ENCODE peak calls at places on chromosomes 4 and X, in five cellular contexts. A is SJSA1, I is aorta, Z is A549, U is cardiac muscle cell. V is an unnamed sample.
A peak's percentile ranks its signal among the peaks of the same experiment; 100 is the strongest.

GRCh38 chr4:107631568-107631967 is 88.5 kb downstream of the PAPSS1 start:
- DNase-seq in I (peak; percentile 53), U (no peak), Z (no peak), A (no peak), V (no peak)

GRCh38 chrX:46374371-46374770 is 170.8 kb downstream of the ZNF674 start:
- DNase-seq in I (no peak), U (no peak), A (no peak), Z (no peak), V (no peak)

GRCh38 chr4:55396305-55397023 is 707 bp downstream of the TMEM165 start:
- DNase-seq in A (peak; percentile 59), Z (no peak), I (peak; percentile 61), U (peak; percentile 77), V (peak; percentile 53)

GRCh38 chrX:45767021-45767491 is 566.4 kb upstream of the DIPK2B start:
- DNase-seq in A (no peak), Z (peak; percentile 30), I (no peak), U (no peak), V (no peak)

GRCh38 chr4:3861720-3862639 is 95.8 kb downstream of the ADRA2C start:
- DNase-seq in A (no peak), U (no peak), Z (no peak), I (no peak), V (no peak)

GRCh38 chr4:174996079-174996478 is 77.9 kb downstream of the ADAM29 start:
- DNase-seq in Z (no peak), A (no peak), I (no peak), U (no peak), V (no peak)

GRCh38 chr4:147546341-147546740 is 65.4 kb downstream of the EDNRA start:
- DNase-seq in U (no peak), A (peak; percentile 70), Z (peak; percentile 57), I (no peak), V (no peak)

GRCh38 chrX:101051549-101052302 is at the start of gene TRMT2B:
- DNase-seq in I (peak; percentile 88), Z (peak; percentile 87), A (peak; percentile 60), U (peak; percentile 75), V (peak; percentile 86)

GRCh38 chr4:112857461-112857860 is 192.0 kb upstream of the ANK2 start:
- DNase-seq in U (no peak), I (no peak), Z (peak; percentile 8), A (peak; percentile 48), V (no peak)

GRCh38 chr4:182738283-182739047 is 178.7 kb downstream of the DCTD start:
- DNase-seq in U (no peak), A (no peak), I (no peak), Z (no peak), V (no peak)

GRCh38 chrX:11427082-11428033 is 134.1 kb downstream of the AMELX start:
- DNase-seq in U (peak; percentile 6), A (no peak), Z (no peak), I (peak; percentile 73), V (no peak)

GRCh38 chr4:149029056-149029651 is 586.9 kb upstream of the NR3C2 start:
- DNase-seq in Z (peak; percentile 4), A (no peak), U (no peak), I (no peak), V (no peak)

GRCh38 chr4:74654230-74654681 is 140.1 kb downstream of the BTC start:
- DNase-seq in A (no peak), U (no peak), I (no peak), Z (peak; percentile 99), V (no peak)

GRCh38 chr4:6769984-6770420 is 12.5 kb upstream of the KIAA0232 start:
- DNase-seq in U (no peak), A (no peak), Z (no peak), I (no peak), V (no peak)

GRCh38 chr4:88144048-88144447 is 14.4 kb downstream of the ABCG2 start:
- DNase-seq in U (no peak), Z (no peak), I (no peak), A (no peak), V (no peak)
- H3K27ac ChIP-seq in U (no peak overlapping the region), Z (peak overlapping the region; percentile 81), I (no peak overlapping the region), A (no peak overlapping the region), V (no peak overlapping the region)

DNA sequence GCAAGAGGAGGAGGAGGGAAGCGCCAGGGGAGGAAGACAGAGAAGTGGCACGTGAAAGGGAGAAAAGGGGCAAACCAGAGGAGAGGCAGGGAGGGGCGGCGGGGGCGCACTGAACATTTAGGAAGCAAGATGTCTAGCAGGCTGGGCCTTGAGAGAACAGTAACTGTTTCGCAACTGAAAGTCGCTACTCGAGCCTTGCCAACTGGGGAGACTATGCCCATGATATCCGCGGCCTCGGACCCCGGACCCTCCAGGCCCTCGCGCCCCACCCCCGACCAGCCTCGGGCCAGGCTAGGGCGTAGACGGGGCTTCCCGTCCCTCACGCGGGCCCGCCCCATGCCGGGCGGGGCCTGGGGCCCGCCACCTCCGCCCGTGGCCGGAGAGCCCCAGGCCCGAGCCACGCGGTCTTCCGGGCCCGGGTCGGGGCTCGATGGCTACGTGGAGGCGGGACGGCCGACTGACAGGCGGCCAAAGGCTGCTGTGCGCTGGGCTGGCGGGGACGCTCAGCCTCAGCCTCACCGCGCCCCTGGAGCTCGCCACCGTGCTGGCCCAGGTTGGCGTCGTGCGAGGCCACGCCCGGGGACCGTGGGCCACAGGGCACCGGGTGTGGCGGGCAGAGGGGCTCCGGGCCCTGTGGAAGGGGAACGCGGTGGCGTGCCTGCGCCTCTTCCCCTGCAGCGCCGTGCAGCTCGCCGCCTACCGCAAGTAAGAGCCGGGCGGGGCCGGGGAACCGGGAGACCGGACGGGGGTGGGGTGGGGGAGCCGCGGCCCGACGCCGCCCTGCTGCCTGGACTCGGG is at the start of gene SLC25A43:
- DNase-seq in Z (peak; percentile 44), I (peak; percentile 58), U (peak; percentile 40), A (peak; percentile 37), V (no peak)
- H3K27ac ChIP-seq in Z (peak within 1 kb of the TSS; percentile 97), I (peak within 1 kb of the TSS; percentile 68), U (no peak within 1 kb of the TSS), A (peak within 1 kb of the TSS; percentile 63), V (no peak within 1 kb of the TSS)

GRCh38 chrX:71217298-71217697 is 5.7 kb upstream of the GJB1 start:
- DNase-seq in I (no peak), U (no peak), A (no peak), Z (no peak), V (no peak)
- H3K27ac ChIP-seq in I (no peak overlapping the region), U (no peak overlapping the region), A (no peak overlapping the region), Z (no peak overlapping the region), V (no peak overlapping the region)

GRCh38 chrX:9465380-9466114 is 689 bp downstream of the TBL1X start:
- DNase-seq in I (peak; percentile 55), Z (no peak), A (no peak), U (no peak), V (peak; percentile 25)
- H3K27ac ChIP-seq in I (peak overlapping the region; percentile 82), Z (peak overlapping the region; percentile 100), A (peak overlapping the region; percentile 46), U (peak overlapping the region; percentile 83), V (no peak overlapping the region)

DNA sequence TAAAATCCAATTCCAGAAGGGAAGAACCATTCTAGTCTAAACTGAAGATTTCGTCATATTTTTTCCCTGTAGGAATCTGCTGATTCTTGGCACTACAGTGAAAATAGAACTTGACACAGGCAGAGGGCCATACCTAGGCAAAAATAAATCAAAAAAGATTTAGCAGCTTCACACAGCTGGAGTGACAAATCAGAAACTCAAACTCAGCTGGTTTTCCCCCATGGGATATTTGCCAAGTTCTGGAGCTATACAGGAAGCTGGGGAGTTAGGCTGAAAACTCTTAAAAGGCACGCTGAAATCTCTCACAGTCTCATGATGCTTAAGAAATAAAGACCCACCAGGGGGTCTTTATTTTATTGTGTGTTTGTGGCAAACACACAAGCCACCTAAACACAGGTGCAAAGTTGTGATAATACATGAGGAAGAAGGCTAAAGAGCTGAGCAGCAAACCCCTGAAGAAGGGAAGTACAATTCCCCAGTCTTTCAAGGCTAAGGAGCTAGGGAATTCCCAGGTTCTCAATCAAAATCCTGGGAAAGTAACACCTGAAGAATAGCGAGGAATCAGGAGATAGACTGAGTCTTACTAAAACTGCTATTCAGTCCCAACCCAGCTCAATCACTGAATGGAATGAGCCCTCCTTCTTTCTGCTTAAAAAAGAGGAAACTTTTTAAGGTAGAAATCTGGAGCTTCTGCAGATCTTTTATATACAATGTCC is 32.1 kb upstream of the BEND2 start:
- DNase-seq in A (no peak), U (no peak), Z (no peak), I (no peak), V (no peak)
- H3K27ac ChIP-seq in A (no peak overlapping the region), U (no peak overlapping the region), Z (no peak overlapping the region), I (no peak overlapping the region), V (no peak overlapping the region)

V was measured in DND-41.